ENCODE peak calls at places on chromosomes 12 and 14, in seven cellular contexts. E, X, Y, L, S, J and P are unnamed samples.

GRCh38 chr12:43655586-43655985 is 103.0 kb downstream of the PUS7L start:
- DNase-seq in X (no peak), E (no peak), L (no peak), J (no peak), S (peak), Y (no peak), P (no peak)

GRCh38 chr12:8823565-8824300 is 1.3 kb downstream of the A2ML1 start:
- DNase-seq in Y (peak), S (peak), L (no peak), J (peak), E (peak), X (no peak), P (peak)

GRCh38 chr12:2052861-2053674 is at the start of gene CACNA1C:
- DNase-seq in L (no peak), X (no peak), J (no peak), Y (peak), E (peak), S (peak), P (no peak)

GRCh38 chr14:33454022-33454645 is 496.7 kb downstream of the EGLN3 start:
- DNase-seq in X (no peak), L (no peak), Y (no peak), E (no peak), S (no peak), J (no peak), P (no peak)

GRCh38 chr12:12941450-12942350 is 10.3 kb downstream of the GPRC5D start:
- DNase-seq in E (no peak), X (no peak), J (no peak), S (no peak), Y (no peak), L (no peak), P (no peak)

GRCh38 chr12:339557-340195 is 49.4 kb downstream of the KDM5A start:
- DNase-seq in X (no peak), S (no peak), Y (no peak), J (no peak), L (no peak), E (no peak), P (no peak)

GRCh38 chr12:62128186-62128965 is 131.8 kb upstream of the USP15 start:
- DNase-seq in Y (no peak), S (no peak), E (no peak), X (no peak), J (no peak), L (no peak), P (no peak)

GRCh38 chr12:124456652-124457152 is 110.7 kb downstream of the NCOR2 start:
- DNase-seq in X (no peak), L (no peak), S (no peak), J (no peak), E (no peak), Y (no peak), P (no peak)

GRCh38 chr12:97396989-97397388 is 65.6 kb upstream of the RMST start:
- DNase-seq in X (no peak), J (no peak), Y (no peak), E (no peak), S (no peak), L (no peak), P (no peak)

GRCh38 chr14:79721399-79722084 is 489.8 kb downstream of the DIO2 start:
- DNase-seq in L (no peak), X (no peak), Y (no peak), J (no peak), S (no peak), E (no peak), P (no peak)

GRCh38 chr12:93243689-93244513 is 133.8 kb upstream of the NUDT4 start:
- DNase-seq in J (no peak), Y (peak), S (peak), X (no peak), L (peak), E (no peak), P (no peak)

GRCh38 chr12:109714141-109714912 is 702 bp downstream of the FAM222A start:
- DNase-seq in X (peak), S (peak), J (peak), L (peak), Y (peak), E (peak), P (no peak)

GRCh38 chr14:22416193-22416592 is 172.8 kb downstream of the DAD1 start:
- DNase-seq in Y (no peak), X (no peak), S (no peak), L (no peak), E (no peak), J (no peak), P (no peak)

GRCh38 chr12:66188584-66189475 is at the start of gene IRAK3:
- DNase-seq in S (peak), X (no peak), Y (peak), J (no peak), L (no peak), E (peak), P (no peak)

GRCh38 chr12:122730215-122731014 is at the start of gene HCAR1:
- DNase-seq in S (no peak), E (no peak), X (no peak), J (no peak), Y (no peak), L (peak), P (no peak)

GRCh38 chr12:89924191-89924590 is 215.6 kb upstream of the ATP2B1 start:
- DNase-seq in X (no peak), J (no peak), Y (no peak), L (no peak), E (no peak), S (no peak), P (no peak)

GRCh38 chr14:75457648-75458165 is 29.9 kb downstream of the JDP2 start:
- DNase-seq in J (no peak), S (no peak), E (no peak), Y (no peak), X (no peak), L (no peak), P (no peak)

GRCh38 chr14:100329233-100330006 is 6.3 kb downstream of the SLC25A47 start:
- DNase-seq in E (no peak), L (no peak), S (no peak), Y (no peak), J (no peak), X (no peak), P (no peak)

GRCh38 chr12:68971404-68971803 is 38.4 kb upstream of the CPM start:
- DNase-seq in Y (no peak), L (no peak), X (peak), J (no peak), E (no peak), S (peak), P (no peak)

GRCh38 chr12:54016478-54016964 is 7.7 kb downstream of the HOXC8 start:
- DNase-seq in Y (no peak), J (no peak), S (peak), X (peak), L (no peak), E (no peak), P (no peak)

GRCh38 chr14:50599700-50600444 is 39.9 kb downstream of the ATL1 start:
- DNase-seq in J (no peak), Y (peak), X (peak), E (no peak), S (peak), L (peak), P (peak)

GRCh38 chr12:68042212-68042699 is 53.0 kb downstream of the IFNG-AS1 start:
- DNase-seq in L (peak), Y (no peak), J (no peak), S (peak), X (no peak), E (no peak), P (no peak)

GRCh38 chr12:12441051-12441807 is 84.4 kb downstream of the BORCS5 start:
- DNase-seq in J (no peak), E (no peak), S (no peak), X (no peak), Y (no peak), L (no peak), P (no peak)

GRCh38 chr14:85315891-85316290 is 214.1 kb upstream of the FLRT2 start:
- DNase-seq in J (no peak), Y (no peak), S (no peak), X (no peak), E (no peak), L (no peak), P (no peak)
- TF ChIP-seq RAD21 in J (no peak), Y (no peak), S (no peak), X (no peak), E (no peak), L (no peak), P (no peak)

GRCh38 chr12:7130791-7131501 is 775 bp downstream of the CLSTN3 start:
- DNase-seq in Y (peak), X (no peak), S (peak), L (no peak), J (peak), E (peak), P (no peak)
- TF ChIP-seq RAD21 in Y (no peak), X (no peak), S (no peak), L (no peak), J (no peak), E (no peak), P (no peak)

GRCh38 chr12:14769462-14769836 is 33.8 kb downstream of the WBP11 start:
- DNase-seq in Y (peak), X (peak), E (peak), L (peak), J (no peak), S (peak), P (no peak)
- TF ChIP-seq RAD21 in Y (no peak), X (no peak), E (peak), L (no peak), J (no peak), S (no peak), P (no peak)

GRCh38 chr14:37122919-37123639 is 49.3 kb downstream of the SLC25A21 start:
- DNase-seq in E (no peak), S (no peak), L (no peak), Y (no peak), X (no peak), J (no peak), P (no peak)

GRCh38 chr14:37124617-37125016 is 47.8 kb downstream of the SLC25A21 start:
- DNase-seq in J (no peak), E (peak), S (no peak), L (peak), X (no peak), Y (no peak), P (no peak)

GRCh38 chr14:37116933-37117844 is 55.2 kb downstream of the SLC25A21 start:
- DNase-seq in L (peak), J (no peak), X (peak), Y (no peak), S (peak), E (no peak), P (peak)

GRCh38 chr14:37118673-37119366 is 53.6 kb downstream of the SLC25A21 start:
- DNase-seq in Y (no peak), J (no peak), S (no peak), E (no peak), X (no peak), L (no peak), P (no peak)

DNA sequence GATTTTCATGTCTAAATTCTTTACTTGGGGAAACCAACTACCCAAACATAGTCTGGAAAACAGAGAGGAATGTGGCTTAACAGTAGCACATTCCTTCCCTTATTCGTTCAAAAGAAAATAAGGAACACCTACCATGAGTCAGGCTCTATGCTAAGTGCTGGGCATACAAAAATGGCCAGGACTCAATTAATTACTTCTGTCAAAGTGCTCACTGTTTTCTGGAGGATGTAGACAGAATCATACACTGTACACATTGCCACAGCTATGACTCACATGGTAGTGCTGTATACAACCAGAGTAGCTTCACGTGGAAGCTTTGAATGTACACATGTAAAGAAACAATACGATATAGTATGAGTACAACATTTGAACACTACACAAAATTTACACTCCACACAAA is 50.1 kb downstream of the SLC25A21 start:
- DNase-seq in S (peak), E (no peak), L (peak), J (no peak), X (peak), Y (no peak), P (peak)
- TF ChIP-seq RAD21 in S (no peak), E (no peak), L (no peak), J (no peak), X (no peak), Y (no peak), P (no peak)

GRCh38 chr14:94611179-94611578 is 1.0 kb upstream of the SERPINA3 start:
- DNase-seq in E (no peak), Y (no peak), L (no peak), S (no peak), J (no peak), X (no peak), P (no peak)
- TF ChIP-seq RAD21 in E (no peak), Y (no peak), L (no peak), S (no peak), J (no peak), X (no peak), P (no peak)

GRCh38 chr12:113850309-113851056 is 115.6 kb downstream of the RBM19 start:
- DNase-seq in Y (no peak), E (no peak), L (no peak), X (no peak), J (no peak), S (peak), P (no peak)
- TF ChIP-seq RAD21 in Y (no peak), E (no peak), L (no peak), X (no peak), J (no peak), S (no peak), P (no peak)

GRCh38 chr12:3752741-3753486 is at the start of gene CRACR2A:
- DNase-seq in J (peak), Y (peak), X (peak), E (peak), L (no peak), S (peak), P (peak)

GRCh38 chr12:3750616-3751015 is 2.3 kb downstream of the CRACR2A start:
- DNase-seq in X (no peak), J (no peak), E (peak), S (no peak), Y (no peak), L (no peak), P (no peak)

GRCh38 chr12:3751151-3752095 is 1.5 kb downstream of the CRACR2A start:
- DNase-seq in S (no peak), L (no peak), E (peak), X (no peak), J (no peak), Y (no peak), P (no peak)

GRCh38 chr12:3753549-3754284 is 808 bp upstream of the CRACR2A start:
- DNase-seq in X (no peak), E (peak), S (no peak), L (no peak), Y (no peak), J (no peak), P (no peak)

DNA sequence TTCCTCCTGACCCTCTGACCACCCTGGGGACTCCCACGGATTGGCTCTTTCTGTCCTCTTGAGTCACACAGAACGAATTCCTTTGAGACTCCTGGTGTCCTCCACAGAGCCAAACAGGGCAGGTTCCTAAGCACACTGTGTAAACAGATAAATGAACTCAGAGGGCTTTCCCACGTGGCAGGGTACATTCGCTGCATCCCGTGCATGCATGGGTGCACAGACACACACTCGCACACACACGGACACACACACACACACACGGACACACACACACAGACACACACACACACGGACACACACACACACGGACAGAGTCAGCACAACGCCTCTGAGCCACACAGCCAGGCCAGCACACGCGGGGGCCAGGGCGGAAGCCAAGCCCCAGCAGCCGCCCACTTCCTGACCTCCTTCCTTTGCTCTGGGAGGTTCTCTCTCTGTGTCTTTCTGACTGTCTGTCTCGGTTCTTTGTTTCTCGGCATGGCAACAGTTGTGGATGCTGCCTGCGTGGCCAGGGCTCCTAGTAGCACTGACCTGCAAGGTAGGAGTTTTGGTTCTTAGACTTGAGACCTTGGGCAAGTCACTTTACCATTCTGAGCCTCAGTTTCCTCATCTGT is 706 bp downstream of the CRACR2A start:
- DNase-seq in L (peak), E (peak), X (no peak), S (no peak), Y (peak), J (peak), P (peak)
- TF ChIP-seq RAD21 in L (no peak), E (no peak), X (no peak), S (no peak), Y (no peak), J (no peak), P (no peak)

GRCh38 chr12:106767954-106768501 is 6.5 kb upstream of the RIC8B start:
- DNase-seq in S (no peak), X (no peak), J (no peak), E (no peak), Y (no peak), L (no peak), P (no peak)

GRCh38 chr12:106769546-106769945 is 4.9 kb upstream of the RIC8B start:
- DNase-seq in L (no peak), E (peak), S (no peak), J (no peak), X (no peak), Y (no peak), P (no peak)

GRCh38 chr12:106767206-106767605 is 7.3 kb upstream of the RIC8B start:
- DNase-seq in L (no peak), X (no peak), Y (no peak), S (no peak), E (no peak), J (no peak), P (no peak)

GRCh38 chr12:106771425-106771824 is 3.1 kb upstream of the RIC8B start:
- DNase-seq in L (peak), Y (no peak), E (no peak), X (no peak), J (no peak), S (no peak), P (no peak)

DNA sequence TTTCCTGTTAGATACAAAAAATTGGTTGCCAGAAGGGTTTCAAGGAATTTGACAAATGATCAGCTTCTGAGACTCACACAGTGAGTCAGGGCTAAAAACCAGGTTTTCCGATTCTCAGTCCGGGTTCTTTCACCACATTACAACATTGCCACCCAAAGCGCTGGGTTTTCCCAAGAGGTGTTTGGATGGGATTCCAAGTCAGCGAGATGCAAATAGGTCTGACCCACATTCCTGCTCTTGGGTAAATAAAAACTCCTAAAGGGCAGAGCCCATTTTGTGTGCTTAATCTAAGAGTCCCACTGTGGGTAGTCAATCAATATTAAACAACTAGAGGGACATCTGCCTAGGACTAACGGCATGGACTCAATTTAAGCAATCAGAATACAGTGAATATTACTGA is 5.4 kb upstream of the RIC8B start:
- DNase-seq in S (peak), E (peak), X (no peak), Y (no peak), L (peak), J (no peak), P (no peak)
- TF ChIP-seq RAD21 in S (no peak), E (no peak), X (no peak), Y (no peak), L (no peak), J (no peak), P (no peak)

DNA sequence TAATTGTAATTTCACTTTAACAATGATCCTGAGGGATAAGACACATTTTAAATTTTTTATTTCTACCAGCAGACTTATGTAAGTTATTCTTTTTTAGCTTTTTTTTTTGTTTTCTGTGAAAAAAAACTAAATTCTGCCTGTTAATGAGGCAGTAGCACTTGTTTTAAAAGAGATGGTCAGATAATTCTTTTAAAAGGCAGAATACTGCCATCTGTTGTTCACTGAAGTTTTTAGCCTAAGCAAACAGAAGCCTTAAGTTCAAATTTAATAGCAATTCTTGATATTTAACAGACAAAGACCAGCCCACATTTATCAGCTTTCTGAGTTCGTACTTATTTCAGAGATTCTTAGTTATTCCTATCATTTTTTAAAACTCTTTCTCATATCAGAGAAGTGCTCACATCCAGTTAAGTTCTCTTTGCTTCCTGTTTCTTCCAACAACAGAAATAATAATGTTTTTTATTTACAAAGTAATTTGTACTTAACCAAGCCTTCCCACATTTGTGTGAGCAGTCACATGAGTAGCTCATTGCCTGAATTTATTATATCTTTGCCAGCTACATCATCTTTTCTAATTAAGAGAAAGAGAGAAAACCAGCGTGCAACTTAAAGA is 93.4 kb upstream of the SLCO1C1 start:
- DNase-seq in L (peak), J (no peak), Y (peak), X (peak), E (no peak), S (peak), P (peak)
- TF ChIP-seq RAD21 in L (no peak), J (no peak), Y (peak), X (peak), E (peak), S (peak), P (peak)